ENCODE peak calls at places on chromosome 4, in nine cellular contexts. X is dorsolateral prefrontal cortex, T is H9, G is neural progenitor cell, R is left ventricle myocardium inferior, H is colonic mucosa, P is left lung, M is heart left ventricle, C is uterus. O is an unnamed sample.

GRCh38 chr4:98510757-98511517 is 147.5 kb downstream of the TSPAN5 start:
- DNase-seq in X (no peak), T (no peak), G (no peak), R (no peak), H (no peak), P (no peak), M (no peak), C (no peak), O (peak)

GRCh38 chr4:83170952-83171399 is 56.4 kb upstream of the PLAC8 start:
- DNase-seq in X (no peak), T (peak), G (no peak), R (no peak), H (no peak), P (no peak), M (no peak), C (no peak), O (peak)

GRCh38 chr4:1249148-1249730 is 309 bp upstream of the CTBP1 start:
- DNase-seq in X (peak), T (peak), G (peak), R (peak), H (peak), P (peak), M (peak), C (peak), O (peak)

GRCh38 chr4:107826427-107826980 is 1.8 kb downstream of the SGMS2 start:
- DNase-seq in X (no peak), T (no peak), G (no peak), R (no peak), H (peak), P (no peak), M (no peak), C (no peak), O (no peak)

GRCh38 chr4:78293841-78294301 is 236.7 kb downstream of the FRAS1 start:
- DNase-seq in X (no peak), T (no peak), G (peak), R (no peak), H (no peak), P (no peak), M (no peak), C (no peak), O (peak)

GRCh38 chr4:120865985-120866384 is 56.5 kb downstream of the PRDM5 start:
- DNase-seq in X (no peak), T (peak), G (peak), R (no peak), H (no peak), P (no peak), M (no peak), C (no peak), O (peak)

GRCh38 chr4:3041192-3042142 is 32.9 kb downstream of the HTT-AS start:
- DNase-seq in X (no peak), T (peak), G (no peak), R (peak), H (peak), P (peak), M (peak), C (peak), O (no peak)

GRCh38 chr4:128286474-128287158 is 997 bp downstream of the PGRMC2 start:
- DNase-seq in X (no peak), T (no peak), G (peak), R (no peak), H (peak), P (no peak), M (no peak), C (no peak), O (peak)

GRCh38 chr4:108360857-108361820 is 192.4 kb upstream of the LEF1 start:
- DNase-seq in X (no peak), T (peak), G (peak), R (no peak), H (no peak), P (no peak), M (peak), C (no peak), O (no peak)

GRCh38 chr4:26183017-26183416 is 137.8 kb upstream of the RBPJ start:
- DNase-seq in X (no peak), T (no peak), G (no peak), R (no peak), H (no peak), P (no peak), M (no peak), C (no peak), O (no peak)

GRCh38 chr4:42871685-42872271 is 20.7 kb upstream of the GRXCR1 start:
- DNase-seq in X (no peak), T (no peak), G (no peak), R (no peak), H (no peak), P (no peak), M (no peak), C (no peak), O (no peak)

GRCh38 chr4:37188100-37188499 is 56.4 kb upstream of the NWD2 start:
- DNase-seq in X (no peak), T (peak), G (peak), R (no peak), H (peak), P (peak), M (no peak), C (no peak), O (no peak)

GRCh38 chr4:121221201-121221600 is 57.1 kb upstream of the TNIP3 start:
- DNase-seq in X (no peak), T (no peak), G (no peak), R (no peak), H (no peak), P (no peak), M (no peak), C (no peak), O (no peak)

GRCh38 chr4:165537028-165537648 is 158.3 kb downstream of the CPE start:
- DNase-seq in X (no peak), T (no peak), G (peak), R (no peak), H (no peak), P (no peak), M (no peak), C (no peak), O (peak)

GRCh38 chr4:79653871-79654270 is 245.8 kb upstream of the GK2 start:
- DNase-seq in X (no peak), T (no peak), G (no peak), R (no peak), H (no peak), P (no peak), M (no peak), C (no peak), O (peak)

GRCh38 chr4:136706942-136707341 is 825.4 kb downstream of the PCDH18 start:
- DNase-seq in X (no peak), T (no peak), G (no peak), R (no peak), H (no peak), P (no peak), M (no peak), C (no peak), O (no peak)

GRCh38 chr4:139085141-139085540 is 69.6 kb downstream of the NOCT start:
- DNase-seq in X (no peak), T (no peak), G (no peak), R (no peak), H (no peak), P (no peak), M (no peak), C (no peak), O (no peak)

GRCh38 chr4:85968945-85969830 is 390.7 kb downstream of the MAPK10 start:
- DNase-seq in X (no peak), T (no peak), G (peak), R (no peak), H (no peak), P (no peak), M (no peak), C (no peak), O (peak)

GRCh38 chr4:73451978-73452747 is 16.1 kb downstream of the AFP start:
- DNase-seq in X (no peak), T (no peak), G (no peak), R (no peak), H (no peak), P (no peak), M (no peak), C (no peak), O (no peak)

GRCh38 chr4:140255467-140255866 is 101.5 kb upstream of the MAML3 start:
- DNase-seq in X (no peak), T (no peak), G (no peak), R (no peak), H (no peak), P (no peak), M (no peak), C (no peak), O (no peak)

GRCh38 chr4:25860586-25861421 is 2.0 kb downstream of the SEL1L3 start:
- DNase-seq in X (no peak), T (no peak), G (no peak), R (no peak), H (peak), P (no peak), M (peak), C (no peak), O (peak)

GRCh38 chr4:107625503-107625902 is 94.5 kb downstream of the PAPSS1 start:
- DNase-seq in X (no peak), T (no peak), G (no peak), R (no peak), H (no peak), P (no peak), M (no peak), C (no peak), O (no peak)

GRCh38 chr4:181745933-181746627 is 497.1 kb upstream of the TENM3 start:
- DNase-seq in X (no peak), T (no peak), G (peak), R (no peak), H (no peak), P (no peak), M (no peak), C (no peak), O (no peak)

DNA sequence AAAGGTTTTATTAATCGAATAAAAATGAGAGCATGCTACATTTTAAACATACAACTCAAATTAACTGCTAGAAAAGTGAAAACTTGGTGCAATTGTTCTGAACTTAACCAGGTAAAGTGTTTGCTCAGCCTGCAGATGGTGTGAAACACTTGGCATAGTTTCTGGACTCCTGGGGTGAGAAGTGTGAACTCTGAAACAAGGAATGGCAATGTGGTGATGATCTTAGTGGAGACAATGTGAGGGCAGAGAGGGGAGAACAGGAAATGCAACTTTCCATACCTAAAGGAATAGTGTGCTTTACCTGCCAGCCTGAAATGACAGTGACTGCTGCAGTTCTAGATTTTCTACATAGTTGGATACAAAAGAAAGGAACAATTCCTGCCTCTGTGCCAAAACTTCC is 57.4 kb downstream of the CCSER1 start:
- DNase-seq in X (no peak), T (no peak), G (no peak), R (no peak), H (no peak), P (no peak), M (no peak), C (no peak), O (no peak)
- H3K27ac ChIP-seq in X (no peak), T (no peak), G (no peak), R (no peak), H (no peak), P (no peak), M (no peak), C (no peak), O (no peak)

DNA sequence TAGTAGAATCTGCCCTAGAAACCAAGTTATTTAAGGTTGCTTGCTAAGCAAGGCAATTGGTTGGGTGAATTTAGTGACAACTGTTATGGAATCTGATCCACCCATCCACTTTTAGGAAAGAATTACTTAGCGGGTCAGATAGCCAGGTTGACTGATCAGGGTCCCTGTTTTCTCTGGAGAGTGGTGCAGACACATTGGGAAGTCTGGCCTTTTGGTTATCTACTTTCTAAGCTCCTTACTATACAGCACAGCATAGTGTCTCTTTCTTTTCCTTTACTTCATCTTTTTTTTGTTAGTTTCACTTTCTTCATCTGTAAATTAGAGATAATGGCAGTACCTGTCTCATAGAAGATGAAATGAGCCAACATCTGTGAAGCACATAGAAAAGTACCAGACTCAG is 7.4 kb downstream of the HERC3 start:
- DNase-seq in X (no peak), T (no peak), G (no peak), R (no peak), H (no peak), P (no peak), M (no peak), C (no peak), O (no peak)
- TF ChIP-seq CTCF in X (no peak), T (no peak), G (no peak), R (no peak), H (no peak), P (no peak), M (no peak), C (no peak), O (no peak)

GRCh38 chr4:75025432-75025831 is 92.5 kb downstream of the PARM1 start:
- DNase-seq in X (no peak), T (no peak), G (no peak), R (no peak), H (no peak), P (no peak), M (no peak), C (no peak), O (no peak)

GRCh38 chr4:75030649-75031235 is 97.8 kb downstream of the PARM1 start:
- DNase-seq in X (no peak), T (no peak), G (no peak), R (no peak), H (peak), P (no peak), M (no peak), C (no peak), O (no peak)

GRCh38 chr4:75030028-75030427 is 97.1 kb downstream of the PARM1 start:
- DNase-seq in X (no peak), T (no peak), G (no peak), R (no peak), H (no peak), P (no peak), M (no peak), C (no peak), O (no peak)

GRCh38 chr4:75031746-75032145 is 98.8 kb downstream of the PARM1 start:
- DNase-seq in X (no peak), T (no peak), G (no peak), R (no peak), H (no peak), P (no peak), M (no peak), C (no peak), O (no peak)

DNA sequence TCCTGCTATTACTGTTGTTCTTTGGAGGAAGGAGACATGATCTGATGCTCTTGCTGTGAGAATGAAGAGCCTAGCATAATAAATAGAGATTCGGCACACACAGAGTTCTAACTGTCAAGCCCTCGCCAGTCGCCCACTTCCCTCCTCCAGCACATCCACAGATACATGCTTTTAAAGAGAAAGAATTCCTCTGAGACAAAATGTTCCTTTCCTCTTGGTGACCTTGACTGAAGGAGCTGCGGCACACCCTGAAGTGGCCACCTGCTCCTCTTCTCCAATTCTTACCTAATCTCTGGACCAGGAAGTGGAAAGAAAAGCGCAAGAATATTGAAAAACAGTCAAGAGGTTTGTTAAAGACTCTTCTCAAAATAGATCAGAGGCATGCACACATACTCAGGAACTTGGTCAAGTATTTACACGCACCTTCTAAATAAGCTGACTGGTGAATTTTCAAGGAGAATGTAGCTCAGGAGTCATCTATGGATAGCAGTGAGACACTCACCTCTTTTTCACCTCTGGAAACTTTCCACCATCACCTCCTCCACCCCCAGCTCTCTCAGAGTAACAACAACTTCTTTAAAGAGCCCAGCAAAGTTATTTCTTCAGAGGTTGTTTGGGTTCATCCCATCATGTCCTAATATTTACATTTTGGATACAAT is 95.4 kb downstream of the PARM1 start:
- DNase-seq in X (no peak), T (no peak), G (no peak), R (no peak), H (no peak), P (no peak), M (no peak), C (no peak), O (peak)
- H3K27ac ChIP-seq in X (no peak), T (no peak), G (no peak), R (peak), H (peak), P (no peak), M (no peak), C (no peak), O (no peak)

DNA sequence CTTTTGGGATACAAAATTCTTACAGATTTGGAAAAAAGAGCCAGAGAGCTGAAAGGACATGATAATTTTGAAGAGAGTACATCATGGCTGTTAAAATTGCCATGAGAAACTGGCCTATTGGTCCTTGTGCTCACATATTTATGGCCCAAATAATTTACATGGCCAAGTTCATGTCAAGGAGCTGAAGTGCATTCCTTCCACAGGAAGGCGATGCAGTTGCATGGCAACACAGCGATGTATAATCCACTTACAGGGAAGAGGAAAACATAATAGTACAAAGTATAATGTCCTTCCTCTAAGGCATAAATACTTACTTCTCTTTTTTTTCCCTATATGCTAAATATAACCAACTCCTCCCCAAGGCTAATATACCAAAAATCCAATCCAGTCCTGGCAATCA is 914.5 kb upstream of the AGA start:
- DNase-seq in X (no peak), T (peak), G (no peak), R (no peak), H (no peak), P (no peak), M (no peak), C (no peak), O (no peak)
- TF ChIP-seq CTCF in X (no peak), T (peak), G (no peak), R (no peak), H (no peak), P (no peak), M (no peak), C (no peak), O (peak)

GRCh38 chr4:57102050-57102564 is 8.1 kb downstream of the IGFBP7 start:
- DNase-seq in X (no peak), T (no peak), G (no peak), R (peak), H (peak), P (no peak), M (peak), C (peak), O (peak)
- H3K27ac ChIP-seq in X (peak), T (no peak), G (no peak), R (peak), H (peak), P (peak), M (peak), C (peak), O (no peak)

GRCh38 chr4:71772592-71772991 is 11.3 kb downstream of the GC start:
- DNase-seq in X (no peak), T (no peak), G (no peak), R (no peak), H (no peak), P (no peak), M (no peak), C (no peak), O (no peak)
- TF ChIP-seq CTCF in X (no peak), T (peak), G (peak), R (peak), H (peak), P (peak), M (no peak), C (no peak), O (peak)

GRCh38 chr4:173061160-173061559 is 107.5 kb upstream of the GALNT7 start:
- DNase-seq in X (no peak), T (no peak), G (no peak), R (no peak), H (no peak), P (no peak), M (no peak), C (no peak), O (no peak)
- H3K27ac ChIP-seq in X (no peak), T (no peak), G (no peak), R (no peak), H (no peak), P (no peak), M (no peak), C (no peak), O (no peak)

O was measured in foreskin keratinocyte.